ENCODE peak calls at places on chromosomes 7 and 10, in nine cellular contexts. Q is bronchial epithelial cell, U is left ventricle myocardium inferior, I is endothelial cell, M is left lung, L is fibroblast of lung, V is neural progenitor cell, A is RWPE1, N is type B pancreatic cell. O is an unnamed sample.

GRCh38 chr7:70092314-70093303 is 494.3 kb downstream of the AUTS2 start:
- DNase-seq in Q (no peak), U (peak), I (no peak), M (no peak), L (peak), V (no peak), A (no peak), N (peak), O (no peak)

GRCh38 chr7:114083714-114084113 is 164.9 kb upstream of the PPP1R3A start:
- DNase-seq in Q (no peak), U (no peak), I (no peak), M (no peak), L (no peak), V (no peak), A (no peak), N (no peak), O (no peak)

GRCh38 chr10:49666054-49666453 is 13.4 kb upstream of the C10orf53 start:
- DNase-seq in Q (no peak), U (no peak), I (no peak), M (no peak), L (no peak), V (no peak), A (no peak), N (no peak), O (no peak)

GRCh38 chr10:103333934-103334520 is 16.9 kb downstream of the PCGF6 start:
- DNase-seq in Q (peak), U (no peak), I (no peak), M (no peak), L (peak), V (peak), A (peak), N (no peak), O (no peak)

GRCh38 chr7:30524545-30524944 is 19.9 kb upstream of the GGCT start:
- DNase-seq in Q (peak), U (no peak), I (no peak), M (no peak), L (no peak), V (no peak), A (no peak), N (no peak), O (no peak)

GRCh38 chr7:139731802-139732470 is 45.9 kb downstream of the HIPK2 start:
- DNase-seq in Q (peak), U (peak), I (no peak), M (peak), L (peak), V (no peak), A (peak), N (no peak), O (no peak)

GRCh38 chr10:33129987-33130386 is 172.0 kb upstream of the ITGB1 start:
- DNase-seq in Q (peak), U (no peak), I (no peak), M (no peak), L (peak), V (no peak), A (no peak), N (no peak), O (no peak)

GRCh38 chr10:90007226-90007625 is 305.8 kb downstream of the KIF20B start:
- DNase-seq in Q (peak), U (no peak), I (no peak), M (no peak), L (no peak), V (no peak), A (peak), N (no peak), O (no peak)

GRCh38 chr7:157272351-157273207 is 64.2 kb upstream of the DNAJB6 start:
- DNase-seq in Q (no peak), U (no peak), I (no peak), M (no peak), L (no peak), V (no peak), A (no peak), N (no peak), O (no peak)

GRCh38 chr7:25288536-25289283 is 60.4 kb upstream of the NPVF start:
- DNase-seq in Q (no peak), U (no peak), I (no peak), M (no peak), L (no peak), V (no peak), A (no peak), N (no peak), O (no peak)

GRCh38 chr7:55489552-55489951 is 82.8 kb downstream of the VOPP1 start:
- DNase-seq in Q (no peak), U (no peak), I (no peak), M (no peak), L (no peak), V (no peak), A (no peak), N (no peak), O (no peak)

GRCh38 chr10:109105725-109106124 is 817.6 kb downstream of the XPNPEP1 start:
- DNase-seq in Q (no peak), U (no peak), I (no peak), M (no peak), L (no peak), V (no peak), A (no peak), N (no peak), O (no peak)

GRCh38 chr10:68301790-68302502 is 29.9 kb upstream of the HNRNPH3 start:
- DNase-seq in Q (peak), U (no peak), I (no peak), M (no peak), L (peak), V (peak), A (peak), N (no peak), O (no peak)

GRCh38 chr10:61899997-61900828 is 1.3 kb upstream of the ARID5B start:
- DNase-seq in Q (peak), U (peak), I (peak), M (peak), L (peak), V (peak), A (peak), N (no peak), O (peak)

GRCh38 chr7:43764039-43764789 is 5.7 kb downstream of the BLVRA start:
- DNase-seq in Q (peak), U (peak), I (no peak), M (peak), L (no peak), V (no peak), A (peak), N (no peak), O (no peak)

GRCh38 chr7:33807779-33808482 is 97.4 kb upstream of the BMPER start:
- DNase-seq in Q (peak), U (no peak), I (peak), M (no peak), L (peak), V (peak), A (peak), N (no peak), O (no peak)

GRCh38 chr7:129218514-129219036 is 6.3 kb upstream of the AHCYL2 start:
- DNase-seq in Q (peak), U (peak), I (peak), M (peak), L (peak), V (peak), A (peak), N (peak), O (peak)

GRCh38 chr7:26713981-26714380 is 150.4 kb downstream of the SKAP2 start:
- DNase-seq in Q (no peak), U (no peak), I (no peak), M (no peak), L (no peak), V (no peak), A (no peak), N (no peak), O (no peak)

GRCh38 chr7:71925663-71926062 is 486.5 kb downstream of the CALN1 start:
- DNase-seq in Q (no peak), U (no peak), I (no peak), M (no peak), L (no peak), V (peak), A (no peak), N (no peak), O (no peak)

GRCh38 chr10:68816796-68817412 is 10.4 kb upstream of the STOX1 start:
- DNase-seq in Q (no peak), U (no peak), I (no peak), M (no peak), L (no peak), V (no peak), A (peak), N (no peak), O (no peak)

GRCh38 chr10:58475322-58476277 is 37.1 kb upstream of the BICC1 start:
- DNase-seq in Q (peak), U (no peak), I (no peak), M (no peak), L (peak), V (no peak), A (no peak), N (no peak), O (no peak)

GRCh38 chr10:122657255-122657654 is 42.4 kb downstream of the C10orf120 start:
- DNase-seq in Q (no peak), U (no peak), I (no peak), M (no peak), L (no peak), V (no peak), A (no peak), N (no peak), O (no peak)

GRCh38 chr7:30635798-30636197 is 41.1 kb downstream of the GARS1 start:
- DNase-seq in Q (no peak), U (no peak), I (no peak), M (peak), L (no peak), V (no peak), A (no peak), N (no peak), O (no peak)

GRCh38 chr10:43130756-43131155 is 7.5 kb upstream of the CSGALNACT2 start:
- DNase-seq in Q (peak), U (no peak), I (no peak), M (no peak), L (no peak), V (no peak), A (peak), N (peak), O (no peak)

GRCh38 chr7:111528331-111528730 is 34.0 kb downstream of the IMMP2L start:
- DNase-seq in Q (no peak), U (no peak), I (no peak), M (no peak), L (no peak), V (no peak), A (no peak), N (no peak), O (no peak)
- TF ChIP-seq CTCF in Q (no peak), U (no peak), I (no peak), M (no peak), L (no peak), V (no peak), A (no peak), N (no peak), O (no peak)

GRCh38 chr7:128215281-128215680 is 25.8 kb upstream of the LEP start:
- DNase-seq in Q (no peak), U (no peak), I (no peak), M (no peak), L (peak), V (no peak), A (no peak), N (no peak), O (no peak)

GRCh38 chr7:128217030-128217805 is 23.9 kb upstream of the LEP start:
- DNase-seq in Q (peak), U (peak), I (no peak), M (peak), L (peak), V (no peak), A (peak), N (no peak), O (no peak)

GRCh38 chr7:128211626-128212025 is 29.5 kb upstream of the LEP start:
- DNase-seq in Q (no peak), U (no peak), I (no peak), M (no peak), L (no peak), V (peak), A (no peak), N (no peak), O (no peak)

GRCh38 chr7:128215739-128216138 is 25.3 kb upstream of the LEP start:
- DNase-seq in Q (no peak), U (no peak), I (no peak), M (no peak), L (peak), V (no peak), A (no peak), N (no peak), O (no peak)

GRCh38 chr7:128214463-128214862 is 26.6 kb upstream of the LEP start:
- DNase-seq in Q (no peak), U (no peak), I (no peak), M (no peak), L (no peak), V (no peak), A (no peak), N (no peak), O (no peak)
- TF ChIP-seq CTCF in Q (no peak), U (no peak), I (no peak), M (no peak), L (no peak), V (no peak), A (no peak), N (no peak), O (no peak)

GRCh38 chr7:151608031-151608551 is 88.4 kb upstream of the RHEB start:
- DNase-seq in Q (peak), U (no peak), I (no peak), M (peak), L (no peak), V (no peak), A (peak), N (no peak), O (no peak)
- TF ChIP-seq CTCF in Q (no peak), U (no peak), I (no peak), M (no peak), L (no peak), V (no peak), A (no peak), N (no peak), O (no peak)

DNA sequence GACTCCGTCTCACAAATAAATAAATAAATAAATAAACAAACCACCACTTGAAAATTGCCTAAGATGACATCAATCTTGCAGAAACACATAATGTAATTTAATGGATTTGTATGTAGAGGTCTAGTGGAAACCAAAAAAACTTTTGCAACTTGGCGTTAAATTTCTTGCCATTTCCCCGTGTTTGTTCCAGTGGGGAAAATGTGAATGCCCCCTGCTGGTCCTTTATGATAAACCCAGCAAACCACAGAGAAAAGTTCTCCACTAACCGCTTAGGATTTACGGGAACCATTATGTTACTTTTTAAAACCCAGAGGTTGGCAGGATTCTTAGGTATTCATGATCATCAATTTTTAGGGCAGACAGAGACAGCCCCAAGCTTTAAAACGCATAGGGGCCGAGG is 32.5 kb downstream of the LAMB4 start:
- DNase-seq in Q (no peak), U (no peak), I (peak), M (no peak), L (no peak), V (peak), A (peak), N (no peak), O (no peak)
- TF ChIP-seq CTCF in Q (peak), U (peak), I (peak), M (no peak), L (no peak), V (peak), A (peak), N (peak), O (no peak)

GRCh38 chr7:12731214-12731656 is 43.8 kb downstream of the ARL4A start:
- DNase-seq in Q (peak), U (no peak), I (no peak), M (no peak), L (peak), V (no peak), A (peak), N (no peak), O (no peak)
- TF ChIP-seq CTCF in Q (peak), U (no peak), I (no peak), M (no peak), L (peak), V (no peak), A (peak), N (no peak), O (no peak)

GRCh38 chr7:40676220-40676619 is 541.4 kb downstream of the SUGCT start:
- DNase-seq in Q (peak), U (no peak), I (no peak), M (no peak), L (no peak), V (no peak), A (no peak), N (no peak), O (no peak)

GRCh38 chr7:40682696-40683095 is 547.9 kb downstream of the SUGCT start:
- DNase-seq in Q (no peak), U (no peak), I (no peak), M (no peak), L (no peak), V (no peak), A (no peak), N (no peak), O (no peak)

GRCh38 chr7:40675741-40676140 is 540.9 kb downstream of the SUGCT start:
- DNase-seq in Q (peak), U (no peak), I (no peak), M (no peak), L (no peak), V (no peak), A (no peak), N (no peak), O (no peak)

GRCh38 chr7:40680657-40681056 is 545.9 kb downstream of the SUGCT start:
- DNase-seq in Q (peak), U (no peak), I (peak), M (no peak), L (no peak), V (peak), A (peak), N (no peak), O (no peak)
- TF ChIP-seq CTCF in Q (peak), U (peak), I (peak), M (no peak), L (peak), V (peak), A (peak), N (peak), O (no peak)

GRCh38 chr7:95251966-95252365 is 72.4 kb downstream of the PON1 start:
- DNase-seq in Q (no peak), U (no peak), I (no peak), M (no peak), L (no peak), V (no peak), A (no peak), N (no peak), O (no peak)

GRCh38 chr7:95250591-95250990 is 73.7 kb downstream of the PON1 start:
- DNase-seq in Q (no peak), U (no peak), I (no peak), M (no peak), L (no peak), V (no peak), A (no peak), N (no peak), O (no peak)

GRCh38 chr7:95244616-95245015 is 79.7 kb downstream of the PON1 start:
- DNase-seq in Q (no peak), U (no peak), I (no peak), M (no peak), L (no peak), V (no peak), A (no peak), N (no peak), O (no peak)

GRCh38 chr7:95245828-95246227 is 78.5 kb downstream of the PON1 start:
- DNase-seq in Q (no peak), U (no peak), I (no peak), M (no peak), L (no peak), V (no peak), A (no peak), N (no peak), O (no peak)

GRCh38 chr7:95246935-95247370 is 77.4 kb downstream of the PON1 start:
- DNase-seq in Q (peak), U (no peak), I (peak), M (peak), L (peak), V (peak), A (peak), N (no peak), O (no peak)
- TF ChIP-seq CTCF in Q (peak), U (peak), I (peak), M (peak), L (peak), V (peak), A (peak), N (peak), O (no peak)

GRCh38 chr7:98168904-98169621 is 42.2 kb upstream of the BHLHA15 start:
- DNase-seq in Q (no peak), U (no peak), I (no peak), M (no peak), L (no peak), V (no peak), A (no peak), N (no peak), O (no peak)
- TF ChIP-seq CTCF in Q (no peak), U (no peak), I (no peak), M (no peak), L (no peak), V (peak), A (peak), N (peak), O (no peak)

GRCh38 chr10:110165239-110165638 is 42.2 kb upstream of the MXI1 start:
- DNase-seq in Q (no peak), U (no peak), I (no peak), M (no peak), L (no peak), V (no peak), A (no peak), N (peak), O (no peak)

GRCh38 chr10:110163192-110163773 is 44.1 kb upstream of the MXI1 start:
- DNase-seq in Q (no peak), U (no peak), I (no peak), M (no peak), L (no peak), V (peak), A (no peak), N (no peak), O (no peak)

GRCh38 chr10:110165867-110166266 is 41.5 kb upstream of the MXI1 start:
- DNase-seq in Q (no peak), U (no peak), I (no peak), M (no peak), L (no peak), V (no peak), A (no peak), N (peak), O (no peak)

GRCh38 chr10:110163841-110164240 is 43.6 kb upstream of the MXI1 start:
- DNase-seq in Q (no peak), U (no peak), I (no peak), M (no peak), L (no peak), V (peak), A (no peak), N (no peak), O (no peak)

GRCh38 chr10:110162749-110163148 is 44.7 kb upstream of the MXI1 start:
- DNase-seq in Q (no peak), U (no peak), I (no peak), M (no peak), L (no peak), V (peak), A (no peak), N (no peak), O (no peak)
- TF ChIP-seq CTCF in Q (no peak), U (no peak), I (no peak), M (no peak), L (no peak), V (peak), A (no peak), N (no peak), O (no peak)